ENCODE peak calls at places on chromosomes 11 and 22, in eight cellular contexts. J, H, O, L, Y, U, C and Z are unnamed samples.

GRCh38 chr11:128302425-128303186 is 284.8 kb downstream of the ETS1 start:
- DNase-seq in J (no peak), H (no peak), O (no peak), L (no peak), Y (no peak), U (peak), C (peak), Z (no peak)

GRCh38 chr11:32382339-32383049 is 52.8 kb downstream of the WT1 start:
- DNase-seq in J (peak), H (no peak), O (no peak), L (no peak), Y (no peak), U (no peak), C (no peak), Z (peak)

GRCh38 chr11:72430743-72431570 is 3.4 kb downstream of the CLPB start:
- DNase-seq in J (peak), H (no peak), O (peak), L (peak), Y (peak), U (peak), C (peak), Z (peak)

GRCh38 chr11:118437046-118437735 is 899 bp downstream of the KMT2A start:
- DNase-seq in J (peak), H (peak), O (no peak), L (peak), Y (peak), U (peak), C (peak), Z (peak)

GRCh38 chr11:32884770-32885384 is 7.7 kb upstream of the QSER1 start:
- DNase-seq in J (no peak), H (no peak), O (no peak), L (peak), Y (no peak), U (no peak), C (peak), Z (peak)

GRCh38 chr22:23113847-23114720 is 27.7 kb downstream of the RSPH14 start:
- DNase-seq in J (no peak), H (no peak), O (no peak), L (no peak), Y (no peak), U (no peak), C (no peak), Z (no peak)

GRCh38 chr11:111960916-111961315 is 23.8 kb downstream of the DIXDC1 start:
- DNase-seq in J (no peak), H (peak), O (no peak), L (peak), Y (no peak), U (no peak), C (no peak), Z (no peak)

GRCh38 chr11:69014084-69014935 is 1.3 kb upstream of the MRGPRF start:
- DNase-seq in J (peak), H (peak), O (no peak), L (peak), Y (peak), U (no peak), C (no peak), Z (peak)

GRCh38 chr11:111513240-111513605 is 1.0 kb upstream of the BTG4 start:
- DNase-seq in J (no peak), H (no peak), O (no peak), L (no peak), Y (no peak), U (no peak), C (no peak), Z (no peak)

GRCh38 chr11:35302388-35302787 is 117.0 kb downstream of the SLC1A2 start:
- DNase-seq in J (no peak), H (no peak), O (no peak), L (peak), Y (no peak), U (no peak), C (no peak), Z (no peak)

GRCh38 chr22:43385770-43386641 is 25.8 kb upstream of the MPPED1 start:
- DNase-seq in J (peak), H (peak), O (peak), L (peak), Y (peak), U (peak), C (peak), Z (peak)

GRCh38 chr11:68905421-68906360 is 2.0 kb downstream of the IGHMBP2 start:
- DNase-seq in J (no peak), H (no peak), O (no peak), L (no peak), Y (peak), U (no peak), C (no peak), Z (no peak)

GRCh38 chr11:44681698-44682097 is 45.1 kb upstream of the TSPAN18 start:
- DNase-seq in J (no peak), H (no peak), O (no peak), L (peak), Y (no peak), U (no peak), C (peak), Z (peak)

GRCh38 chr22:26448334-26448733 is 19.3 kb downstream of the ASPHD2 start:
- DNase-seq in J (no peak), H (no peak), O (no peak), L (no peak), Y (no peak), U (no peak), C (no peak), Z (no peak)